ENCODE peak calls at places on chromosome 12, in six cellular contexts. H is mesothelial cell of epicardium, U is heart left ventricle, P is neural crest cell, Y is natural killer cell, E is sigmoid colon. R is an unnamed sample.

GRCh38 chr12:10610188-10610587 is 3.2 kb downstream of the MAGOHB start:
- DNase-seq in U (no peak), H (no peak), Y (no peak), E (no peak), P (no peak), R (no peak)

GRCh38 chr12:32110417-32110816 is 3.8 kb downstream of the BICD1 start:
- DNase-seq in H (no peak), U (no peak), E (no peak), P (no peak), Y (no peak), R (no peak)

GRCh38 chr12:123104809-123105208 is 46.1 kb downstream of the PITPNM2 start:
- DNase-seq in P (no peak), E (no peak), Y (no peak), U (no peak), H (no peak), R (no peak)

GRCh38 chr12:82877963-82878362 is 191.3 kb downstream of the TMTC2 start:
- DNase-seq in P (no peak), H (no peak), U (no peak), E (no peak), Y (no peak), R (no peak)

GRCh38 chr12:4589941-4590340 is 27.9 kb downstream of the DYRK4 start:
- DNase-seq in P (no peak), U (no peak), H (no peak), E (no peak), Y (no peak), R (no peak)

GRCh38 chr12:6096527-6096926 is 27.9 kb downstream of the VWF start:
- DNase-seq in P (no peak), Y (no peak), U (no peak), H (no peak), E (no peak), R (peak)

GRCh38 chr12:2958432-2959193 is 584 bp upstream of the TEAD4 start:
- DNase-seq in P (peak), E (peak), Y (no peak), H (peak), U (peak), R (no peak)

GRCh38 chr12:26277511-26278246 is 82.3 kb downstream of the SSPN start:
- DNase-seq in U (no peak), H (no peak), Y (no peak), E (no peak), P (no peak), R (no peak)

GRCh38 chr12:89892426-89892825 is 183.8 kb upstream of the ATP2B1 start:
- DNase-seq in U (no peak), Y (no peak), P (no peak), E (no peak), H (no peak), R (no peak)

GRCh38 chr12:105748806-105749600 is 389.8 kb downstream of the NUAK1 start:
- DNase-seq in U (peak), P (no peak), H (no peak), E (no peak), Y (no peak), R (no peak)

GRCh38 chr12:131756441-131756840 is 45.6 kb downstream of the SFSWAP start:
- DNase-seq in H (no peak), Y (no peak), P (no peak), U (no peak), E (no peak), R (no peak)

GRCh38 chr12:64028541-64028940 is 184.0 kb downstream of the SRGAP1 start:
- DNase-seq in P (no peak), E (no peak), H (no peak), U (no peak), Y (no peak), R (no peak)

GRCh38 chr12:99387661-99388060 is 259.9 kb upstream of the GARIN6 start:
- DNase-seq in E (no peak), Y (no peak), H (no peak), P (no peak), U (no peak), R (no peak)

GRCh38 chr12:88781909-88782308 is 201.6 kb upstream of the KITLG start:
- DNase-seq in U (no peak), Y (no peak), P (no peak), H (no peak), E (no peak), R (no peak)

GRCh38 chr12:124518051-124518932 is 49.1 kb downstream of the NCOR2 start:
- DNase-seq in Y (no peak), E (peak), H (peak), P (peak), U (peak), R (peak)

GRCh38 chr12:93662961-93663728 is 14.0 kb upstream of the CRADD start:
- DNase-seq in E (no peak), P (no peak), Y (no peak), H (no peak), U (no peak), R (no peak)

DNA sequence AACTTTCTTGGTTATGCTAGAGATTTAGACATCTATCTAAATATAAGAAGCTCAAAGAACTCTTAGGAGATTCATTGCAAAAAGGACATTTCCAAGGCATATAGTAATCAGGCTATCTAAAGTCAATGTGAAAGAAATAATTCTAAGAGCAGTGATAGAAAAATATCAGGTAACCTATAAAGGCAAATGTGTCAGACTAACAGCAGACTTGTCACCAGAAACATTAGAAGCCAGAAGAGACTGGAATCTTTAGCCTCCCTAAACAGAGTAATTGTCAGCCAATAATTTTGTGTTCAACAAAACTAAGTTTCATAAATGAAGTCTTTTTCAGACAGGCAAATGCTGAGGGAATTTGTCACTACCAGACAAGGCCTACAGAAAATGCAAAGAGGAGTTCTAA is 122.0 kb upstream of the SCAF11 start:
- DNase-seq in E (no peak), H (no peak), U (no peak), P (no peak), Y (no peak), R (no peak)
- TF ChIP-seq CTCF in E (no peak), H (no peak), U (no peak), P (no peak), Y (no peak), R (no peak)

DNA sequence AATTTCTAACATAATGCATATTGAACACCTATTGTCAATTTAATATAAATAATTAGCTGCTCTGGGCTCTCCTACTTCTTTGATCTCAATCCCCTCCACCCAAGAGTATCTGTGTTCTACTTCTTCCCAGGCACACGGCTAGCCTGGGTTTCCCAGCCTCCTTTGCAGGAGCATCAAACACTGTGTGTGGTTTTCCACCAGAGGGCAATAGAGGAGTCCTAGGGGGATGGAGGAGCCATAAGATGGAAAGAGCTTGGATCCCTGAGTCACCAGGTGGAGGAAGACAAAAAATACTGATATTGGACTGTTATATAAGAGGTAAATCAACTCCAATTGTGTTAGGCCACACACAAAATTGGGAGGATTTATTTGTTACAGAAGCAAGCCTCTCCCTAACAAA is 333.7 kb downstream of the GLT1D1 start:
- DNase-seq in U (no peak), P (no peak), H (no peak), Y (no peak), E (no peak), R (no peak)
- TF ChIP-seq CTCF in U (no peak), P (peak), H (no peak), Y (no peak), E (no peak), R (no peak)

GRCh38 chr12:1666215-1666614 is 24.7 kb upstream of the ADIPOR2 start:
- DNase-seq in P (no peak), H (no peak), Y (no peak), E (no peak), U (no peak), R (no peak)
- TF ChIP-seq CTCF in P (peak), H (no peak), Y (no peak), E (no peak), U (no peak), R (no peak)

GRCh38 chr12:62522984-62523383 is 56.4 kb downstream of the MON2 start:
- DNase-seq in H (no peak), P (no peak), E (no peak), U (no peak), Y (no peak), R (no peak)
- TF ChIP-seq CTCF in H (no peak), P (no peak), E (no peak), U (no peak), Y (no peak), R (no peak)

R was measured in CD14-positive monocyte.